ENCODE peak calls at places on chromosomes 3 and 15, in six cellular contexts. P is breast epithelium, V is PC-3, J is adrenal gland, K is heart right ventricle, T is mucosa of descending colon. A is an unnamed sample.

GRCh38 chr3:83813176-83813575 is 1145.6 kb upstream of the CADM2 start:
- DNase-seq in P (no peak), V (no peak), J (no peak), K (no peak), T (no peak), A (no peak)

GRCh38 chr3:189797103-189797850 is 166.1 kb downstream of the TP63 start:
- DNase-seq in P (no peak), V (no peak), J (no peak), K (no peak), T (no peak), A (no peak)

GRCh38 chr15:85772668-85773067 is 22.1 kb downstream of the KLHL25 start:
- DNase-seq in P (peak; percentile 69), V (no peak), J (no peak), K (peak; percentile 61), T (peak; percentile 72), A (no peak)

GRCh38 chr15:98503970-98504369 is 144.4 kb upstream of the IGF1R start:
- DNase-seq in P (peak; percentile 28), V (no peak), J (no peak), K (no peak), T (no peak), A (no peak)

GRCh38 chr15:61689067-61689466 is 371.2 kb downstream of the VPS13C start:
- DNase-seq in P (no peak), V (no peak), J (no peak), K (no peak), T (no peak), A (no peak)

GRCh38 chr3:98770261-98771039 is 7.3 kb downstream of the ST3GAL6 start:
- DNase-seq in P (peak; percentile 49), V (no peak), J (peak; percentile 62), K (peak; percentile 48), T (no peak), A (no peak)

GRCh38 chr3:135851201-135852061 is 114.1 kb upstream of the PPP2R3A start:
- DNase-seq in P (no peak), V (peak; percentile 19), J (no peak), K (no peak), T (no peak), A (no peak)

GRCh38 chr3:18215639-18216038 is 209.5 kb downstream of the SATB1 start:
- DNase-seq in P (no peak), V (no peak), J (no peak), K (no peak), T (no peak), A (no peak)

GRCh38 chr3:99013794-99014315 is 112.4 kb upstream of the DCBLD2 start:
- DNase-seq in P (no peak), V (peak; percentile 92), J (no peak), K (no peak), T (no peak), A (no peak)

GRCh38 chr15:40769310-40770146 is at the start of gene C15orf62:
- DNase-seq in P (peak; percentile 84), V (peak; percentile 84), J (peak; percentile 56), K (no peak), T (peak; percentile 84), A (no peak)

GRCh38 chr3:195075199-195075940 is 195.6 kb downstream of the XXYLT1 start:
- DNase-seq in P (no peak), V (no peak), J (no peak), K (no peak), T (no peak), A (no peak)

GRCh38 chr3:46449755-46450552 is 14.8 kb downstream of the LTF start:
- DNase-seq in P (no peak), V (peak; percentile 43), J (no peak), K (no peak), T (no peak), A (no peak)

GRCh38 chr15:42919794-42920280 is 741 bp downstream of the TTBK2 start:
- DNase-seq in P (peak; percentile 23), V (peak; percentile 35), J (no peak), K (no peak), T (no peak), A (no peak)

GRCh38 chr3:161137260-161137659 is 32.1 kb upstream of the B3GALNT1 start:
- DNase-seq in P (no peak), V (no peak), J (no peak), K (no peak), T (no peak), A (no peak)

GRCh38 chr3:119428538-119428937 is 34.9 kb downstream of the TMEM39A start:
- DNase-seq in P (no peak), V (no peak), J (no peak), K (no peak), T (no peak), A (no peak)

GRCh38 chr15:31309893-31310606 is 16.6 kb upstream of the KLF13 start:
- DNase-seq in P (peak; percentile 3), V (no peak), J (no peak), K (no peak), T (no peak), A (no peak)

GRCh38 chr3:55541456-55541855 is 54.4 kb upstream of the WNT5A start:
- DNase-seq in P (no peak), V (no peak), J (no peak), K (no peak), T (no peak), A (no peak)

GRCh38 chr15:59298255-59298856 is 74.3 kb downstream of the MYO1E start:
- DNase-seq in P (no peak), V (peak; percentile 80), J (no peak), K (no peak), T (no peak), A (no peak)

GRCh38 chr15:71259866-71260265 is 144.6 kb downstream of the THSD4 start:
- DNase-seq in P (no peak), V (no peak), J (no peak), K (no peak), T (no peak), A (no peak)

GRCh38 chr3:62242846-62243245 is 130.5 kb downstream of the FEZF2 start:
- DNase-seq in P (no peak), V (no peak), J (no peak), K (no peak), T (no peak), A (no peak)

GRCh38 chr3:90129710-90130109 is 1022.3 kb downstream of the EPHA3 start:
- DNase-seq in P (no peak), V (no peak), J (no peak), K (no peak), T (no peak), A (no peak)

GRCh38 chr3:194399874-194400411 is 877 bp upstream of the GP5 start:
- DNase-seq in P (no peak), V (no peak), J (no peak), K (no peak), T (no peak), A (no peak)

GRCh38 chr3:159872374-159873109 is 116.1 kb upstream of the IL12A start:
- DNase-seq in P (no peak), V (peak; percentile 92), J (no peak), K (no peak), T (no peak), A (no peak)

GRCh38 chr3:104273046-104273649 is 1093.6 kb upstream of the ALCAM start:
- DNase-seq in P (no peak), V (peak; percentile 69), J (no peak), K (no peak), T (no peak), A (no peak)

GRCh38 chr3:24401090-24401810 is 93.4 kb downstream of the THRB start:
- DNase-seq in P (no peak), V (no peak), J (no peak), K (no peak), T (no peak), A (no peak)

GRCh38 chr3:180529778-180530177 is 72.2 kb upstream of the TTC14 start:
- DNase-seq in P (no peak), V (no peak), J (no peak), K (no peak), T (no peak), A (no peak)

GRCh38 chr3:23620044-23620443 is 185.7 kb upstream of the UBE2E1 start:
- DNase-seq in P (no peak), V (no peak), J (no peak), K (no peak), T (no peak), A (no peak)

GRCh38 chr3:16600771-16601538 is 4.3 kb downstream of the DAZL start:
- DNase-seq in P (peak; percentile 62), V (peak; percentile 87), J (peak; percentile 80), K (peak; percentile 74), T (peak; percentile 58), A (peak; percentile 54)

GRCh38 chr3:49181351-49181750 is 10.0 kb downstream of the KLHDC8B start:
- DNase-seq in P (no peak), V (no peak), J (no peak), K (no peak), T (no peak), A (no peak)
- TF ChIP-seq CTCF in P (no peak), V (no peak), J (no peak), K (no peak), T (no peak), A (no peak)

GRCh38 chr15:38605744-38606143 is 41.1 kb upstream of the RASGRP1 start:
- DNase-seq in P (no peak), V (no peak), J (no peak), K (no peak), T (no peak), A (no peak)
- H3K4me1 ChIP-seq in P (no peaks in the 10 kb centered on the region), V (no peaks in the 10 kb centered on the region), J (no peaks in the 10 kb centered on the region), K (no peaks in the 10 kb centered on the region), T (no peaks in the 10 kb centered on the region), A (no peaks in the 10 kb centered on the region)

GRCh38 chr15:41892621-41893421 is 1.0 kb downstream of the SPTBN5 start:
- DNase-seq in P (peak; percentile 88), V (no peak), J (peak; percentile 80), K (peak; percentile 80), T (no peak), A (no peak)

GRCh38 chr15:41893422-41894250 is at the start of gene SPTBN5:
- DNase-seq in P (peak; percentile 58), V (no peak), J (no peak), K (no peak), T (no peak), A (no peak)

GRCh38 chr15:41894791-41895463 is 1.1 kb upstream of the SPTBN5 start:
- DNase-seq in P (peak; percentile 71), V (peak; percentile 82), J (peak; percentile 84), K (peak; percentile 86), T (peak; percentile 89), A (peak; percentile 55)

GRCh38 chr15:41895491-41895890 is 1.6 kb upstream of the SPTBN5 start:
- DNase-seq in P (no peak), V (no peak), J (no peak), K (no peak), T (no peak), A (no peak)

GRCh38 chr15:41894251-41894790 is 468 bp upstream of the SPTBN5 start:
- DNase-seq in P (no peak), V (no peak), J (no peak), K (no peak), T (no peak), A (no peak)
- H3K4me3 ChIP-seq in P (peak overlapping the region; percentile 4), V (peak overlapping the region; percentile 53), J (no peak overlapping the region), K (no peak overlapping the region), T (no peak overlapping the region), A (peak overlapping the region; percentile 58)

DNA sequence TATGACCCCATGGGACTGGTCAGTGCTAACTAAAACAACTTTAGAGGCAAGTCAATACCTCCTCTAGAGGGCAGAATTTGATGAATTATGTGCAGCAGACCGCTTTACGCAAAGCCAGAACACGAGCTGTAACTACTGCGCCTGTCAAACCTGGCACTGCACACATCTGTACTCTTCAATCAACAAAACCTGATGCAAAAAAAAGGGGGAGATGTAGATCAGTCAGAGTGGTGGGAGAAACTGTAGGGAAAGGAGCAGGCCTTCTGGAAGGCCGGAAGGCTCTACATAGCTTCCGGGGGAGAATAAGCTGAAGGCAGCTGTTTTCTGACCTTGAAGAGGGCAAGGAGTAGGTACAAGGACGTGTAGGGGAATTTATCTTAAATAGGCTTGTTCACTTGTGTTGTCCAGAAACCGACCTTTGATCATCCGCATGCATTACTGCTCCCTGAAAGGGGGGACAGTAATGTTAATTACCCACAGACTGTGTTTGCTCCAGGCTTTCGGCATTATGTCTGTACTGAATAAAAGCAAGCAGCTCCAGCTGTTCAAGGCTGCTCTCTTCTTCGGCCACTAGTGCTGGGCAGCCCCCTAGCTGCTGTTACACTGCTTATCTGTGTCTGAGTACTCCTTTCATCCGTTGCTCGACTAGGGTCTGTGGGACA is 41.0 kb downstream of the GPR160 start:
- DNase-seq in P (no peak), V (peak; percentile 22), J (no peak), K (no peak), T (no peak), A (no peak)
- TF ChIP-seq CTCF in P (no peak), V (peak; percentile 49), J (no peak), K (no peak), T (no peak), A (no peak)

A was measured in thoracic aorta.